ENCODE peak calls at places on chromosome 17, in four cellular contexts. C, U, F and W are unnamed samples.

GRCh38 chr17:75854881-75855309 is 240 bp downstream of the WBP2 start:
- ATAC-seq in C (peak), U (no peak), F (no peak), W (peak)

GRCh38 chr17:9473716-9474115 is 101.9 kb downstream of the STX8 start:
- ATAC-seq in C (no peak), U (no peak), F (no peak), W (no peak)

GRCh38 chr17:65433592-65433991 is 127.9 kb downstream of the AXIN2 start:
- ATAC-seq in C (no peak), U (peak), F (no peak), W (no peak)

GRCh38 chr17:34099859-34100258 is 155.2 kb upstream of the CCL2 start:
- ATAC-seq in C (no peak), U (no peak), F (no peak), W (no peak)

GRCh38 chr17:41505836-41506767 is 690 bp upstream of the KRT13 start:
- ATAC-seq in C (no peak), U (no peak), F (no peak), W (no peak)

GRCh38 chr17:81806461-81807209 is 2.7 kb downstream of the GCGR start:
- ATAC-seq in C (no peak), U (no peak), F (peak), W (no peak)

GRCh38 chr17:16040710-16041251 is 41.2 kb downstream of the TTC19 start:
- ATAC-seq in C (peak), U (no peak), F (no peak), W (no peak)

GRCh38 chr17:29089601-29090044 is 46.7 kb downstream of the PIPOX start:
- ATAC-seq in C (peak), U (no peak), F (no peak), W (no peak)

GRCh38 chr17:1111599-1112443 is 68.0 kb downstream of the ABR start:
- ATAC-seq in C (no peak), U (no peak), F (peak), W (no peak)

GRCh38 chr17:75181110-75181509 is 1.6 kb downstream of the SUMO2 start:
- ATAC-seq in C (no peak), U (no peak), F (no peak), W (no peak)

GRCh38 chr17:58046230-58047094 is 36.8 kb upstream of the DYNLL2 start:
- ATAC-seq in C (peak), U (no peak), F (no peak), W (no peak)

GRCh38 chr17:45722161-45722560 is 62.0 kb upstream of the CRHR1 start:
- ATAC-seq in C (peak), U (no peak), F (peak), W (no peak)

GRCh38 chr17:45646288-45646988 is 137.7 kb upstream of the CRHR1 start:
- ATAC-seq in C (no peak), U (no peak), F (no peak), W (no peak)

GRCh38 chr17:38893113-38893512 is 23.3 kb downstream of the LASP1 start:
- ATAC-seq in C (no peak), U (no peak), F (no peak), W (no peak)

GRCh38 chr17:21021208-21021803 is 21.5 kb downstream of the USP22 start:
- ATAC-seq in C (no peak), U (no peak), F (no peak), W (no peak)

GRCh38 chr17:76720211-76720610 is 6.2 kb downstream of the JMJD6 start:
- ATAC-seq in C (no peak), U (no peak), F (no peak), W (no peak)

GRCh38 chr17:70144260-70144846 is 25.0 kb upstream of the KCNJ2 start:
- ATAC-seq in C (peak), U (no peak), F (no peak), W (no peak)

GRCh38 chr17:13113821-13114525 is 96.1 kb upstream of the ELAC2 start:
- ATAC-seq in C (no peak), U (no peak), F (no peak), W (no peak)

GRCh38 chr17:60163108-60163784 is 13.5 kb downstream of the CA4 start:
- ATAC-seq in C (peak), U (no peak), F (no peak), W (no peak)

GRCh38 chr17:35235289-35235688 is 7.6 kb upstream of the SLFN5 start:
- ATAC-seq in C (no peak), U (no peak), F (no peak), W (peak)

GRCh38 chr17:51398128-51398525 is 137.8 kb downstream of the UTP18 start:
- ATAC-seq in C (no peak), U (no peak), F (no peak), W (no peak)

GRCh38 chr17:75830168-75831031 is 13.8 kb downstream of the UNC13D start:
- ATAC-seq in C (no peak), U (no peak), F (no peak), W (no peak)

GRCh38 chr17:48560452-48560817 is 15.5 kb upstream of the HOXB2 start:
- ATAC-seq in C (no peak), U (no peak), F (no peak), W (no peak)

GRCh38 chr17:18951941-18952842 is at the start of gene SLC5A10:
- ATAC-seq in C (peak), U (no peak), F (peak), W (no peak)

GRCh38 chr17:59722623-59723022 is 15.2 kb downstream of the VMP1 start:
- ATAC-seq in C (no peak), U (no peak), F (no peak), W (no peak)

GRCh38 chr17:81961554-81962498 is 839 bp upstream of the NOTUM start:
- ATAC-seq in C (no peak), U (no peak), F (no peak), W (no peak)

GRCh38 chr17:27282054-27282501 is 11.8 kb upstream of the WSB1 start:
- ATAC-seq in C (no peak), U (no peak), F (no peak), W (no peak)

GRCh38 chr17:1498869-1499268 is 6.4 kb upstream of the MYO1C start:
- ATAC-seq in C (no peak), U (peak), F (no peak), W (no peak)